ENCODE peak calls at places on chromosomes 3 and 15, in ten cellular contexts. L, T, C, O, E, P, U, Y, H and G are unnamed samples.

GRCh38 chr15:38474155-38474757 is 20.3 kb downstream of the FAM98B start:
- DNase-seq in L (peak; percentile 23), T (peak; percentile 61), C (peak; percentile 43), O (peak; percentile 64), E (peak; percentile 72), P (no peak), U (peak; percentile 69), Y (peak; percentile 58), H (peak; percentile 63), G (peak; percentile 61)

GRCh38 chr3:43581343-43581742 is 40.5 kb downstream of the ANO10 start:
- DNase-seq in L (no peak), T (no peak), C (no peak), O (peak; percentile 21), E (peak; percentile 28), P (no peak), U (no peak), Y (no peak), H (no peak), G (no peak)

GRCh38 chr3:47347217-47347801 is 33.5 kb upstream of the PTPN23 start:
- DNase-seq in L (no peak), T (no peak), C (no peak), O (peak; percentile 63), E (no peak), P (no peak), U (peak; percentile 29), Y (no peak), H (peak; percentile 34), G (no peak)

GRCh38 chr3:168956087-168956486 is 707.4 kb downstream of the MECOM start:
- DNase-seq in L (no peak), T (no peak), C (no peak), O (no peak), E (no peak), P (no peak), U (no peak), Y (no peak), H (no peak), G (no peak)

GRCh38 chr3:147405552-147406254 is 640 bp downstream of the ZIC4 start:
- DNase-seq in L (no peak), T (no peak), C (no peak), O (no peak), E (no peak), P (no peak), U (no peak), Y (no peak), H (peak; percentile 13), G (no peak)

GRCh38 chr3:47949979-47950378 is 66.2 kb downstream of the MAP4 start:
- DNase-seq in L (no peak), T (no peak), C (no peak), O (no peak), E (no peak), P (no peak), U (no peak), Y (no peak), H (no peak), G (no peak)

GRCh38 chr3:169781209-169781855 is 8.1 kb downstream of the MYNN start:
- DNase-seq in L (no peak), T (no peak), C (no peak), O (no peak), E (no peak), P (no peak), U (no peak), Y (no peak), H (no peak), G (no peak)

GRCh38 chr15:67548862-67549651 is 6.6 kb downstream of the MAP2K5 start:
- DNase-seq in L (peak; percentile 74), T (no peak), C (peak; percentile 71), O (no peak), E (no peak), P (no peak), U (no peak), Y (no peak), H (peak; percentile 56), G (no peak)

GRCh38 chr15:68787609-68788264 is 33.0 kb downstream of the ANP32A start:
- DNase-seq in L (no peak), T (no peak), C (no peak), O (no peak), E (no peak), P (peak; percentile 30), U (no peak), Y (no peak), H (no peak), G (no peak)

GRCh38 chr3:57597973-57598351 is 818 bp upstream of the ARF4 start:
- DNase-seq in L (no peak), T (no peak), C (no peak), O (no peak), E (peak; percentile 34), P (no peak), U (no peak), Y (no peak), H (no peak), G (no peak)

GRCh38 chr3:123068227-123069020 is 1.6 kb downstream of the PDIA5 start:
- DNase-seq in L (peak; percentile 31), T (peak; percentile 61), C (peak; percentile 56), O (no peak), E (no peak), P (no peak), U (peak; percentile 29), Y (no peak), H (no peak), G (no peak)

GRCh38 chr3:69504232-69504631 is 118.3 kb upstream of the FRMD4B start:
- DNase-seq in L (no peak), T (no peak), C (no peak), O (no peak), E (no peak), P (no peak), U (no peak), Y (no peak), H (no peak), G (no peak)

GRCh38 chr3:128610671-128611070 is 39.9 kb downstream of the RPN1 start:
- DNase-seq in L (no peak), T (no peak), C (no peak), O (no peak), E (no peak), P (no peak), U (no peak), Y (no peak), H (no peak), G (no peak)

GRCh38 chr3:39000008-39000450 is 51.7 kb downstream of the SCN11A start:
- DNase-seq in L (peak; percentile 49), T (peak; percentile 74), C (peak; percentile 66), O (peak; percentile 58), E (peak; percentile 74), P (no peak), U (peak; percentile 60), Y (no peak), H (peak; percentile 66), G (peak; percentile 77)